ENCODE peak calls at places on chromosome 5, in four cellular contexts. One of them, this sample, is unnamed.
A peak's percentile ranks its signal among the peaks of the same experiment; 100 is the strongest.

GRCh38 chr5:174490717-174491116 is 233.7 kb upstream of the MSX2 start:
- DNase-seq in H1: no peak
- DNase-seq in HepG2: no peak
- DNase-seq in K562: no peak
- DNase-seq in this sample: no peak

GRCh38 chr5:42059291-42059690 is 134.2 kb downstream of the FBXO4 start:
- DNase-seq in H1: no peak
- DNase-seq in HepG2: no peak
- DNase-seq in K562: no peak
- DNase-seq in this sample: no peak

GRCh38 chr5:81626524-81626923 is 124.4 kb downstream of the SSBP2 start:
- DNase-seq in H1: no peak
- DNase-seq in HepG2: peak; percentile 32
- DNase-seq in K562: peak; percentile 55
- DNase-seq in this sample: no peak

GRCh38 chr5:23583081-23583480 is 75.7 kb downstream of the PRDM9 start:
- DNase-seq in H1: no peak
- DNase-seq in HepG2: no peak
- DNase-seq in K562: no peak
- DNase-seq in this sample: no peak

GRCh38 chr5:107979900-107980299 is 309.2 kb upstream of the EFNA5 start:
- DNase-seq in H1: no peak
- DNase-seq in HepG2: no peak
- DNase-seq in K562: no peak
- DNase-seq in this sample: no peak

GRCh38 chr5:52648726-52649125 is 139.0 kb upstream of the ITGA1 start:
- DNase-seq in H1: no peak
- DNase-seq in HepG2: no peak
- DNase-seq in K562: no peak
- DNase-seq in this sample: no peak

GRCh38 chr5:178313316-178313715 is 80.7 kb upstream of the PHYKPL start:
- DNase-seq in H1: no peak
- DNase-seq in HepG2: no peak
- DNase-seq in K562: no peak
- DNase-seq in this sample: no peak

GRCh38 chr5:168438349-168438748 is 47.9 kb upstream of the RARS1 start:
- DNase-seq in H1: no peak
- DNase-seq in HepG2: no peak
- DNase-seq in K562: no peak
- DNase-seq in this sample: no peak

GRCh38 chr5:144812770-144813169 is 642.1 kb downstream of the KCTD16 start:
- DNase-seq in H1: no peak
- DNase-seq in HepG2: no peak
- DNase-seq in K562: no peak
- DNase-seq in this sample: no peak

GRCh38 chr5:1726956-1727355 is 72.7 kb downstream of the MRPL36 start:
- DNase-seq in H1: no peak
- DNase-seq in HepG2: no peak
- DNase-seq in K562: no peak
- DNase-seq in this sample: no peak
- TF ChIP-seq HDAC6 in H1: no peak
- TF ChIP-seq HDAC6 in HepG2: no peak
- TF ChIP-seq HDAC6 in K562: no peak
- TF ChIP-seq HDAC6 in this sample: no peak

GRCh38 chr5:137190031-137190430 is 309.1 kb downstream of the SPOCK1 start:
- DNase-seq in H1: no peak
- DNase-seq in HepG2: no peak
- DNase-seq in K562: no peak
- DNase-seq in this sample: no peak

GRCh38 chr5:137185193-137185592 is 313.9 kb downstream of the SPOCK1 start:
- DNase-seq in H1: no peak
- DNase-seq in HepG2: no peak
- DNase-seq in K562: no peak
- DNase-seq in this sample: no peak

GRCh38 chr5:137190441-137190840 is 308.7 kb downstream of the SPOCK1 start:
- DNase-seq in H1: no peak
- DNase-seq in HepG2: no peak
- DNase-seq in K562: no peak
- DNase-seq in this sample: no peak

GRCh38 chr5:137184734-137185133 is 314.4 kb downstream of the SPOCK1 start:
- DNase-seq in H1: no peak
- DNase-seq in HepG2: no peak
- DNase-seq in K562: no peak
- DNase-seq in this sample: no peak

DNA sequence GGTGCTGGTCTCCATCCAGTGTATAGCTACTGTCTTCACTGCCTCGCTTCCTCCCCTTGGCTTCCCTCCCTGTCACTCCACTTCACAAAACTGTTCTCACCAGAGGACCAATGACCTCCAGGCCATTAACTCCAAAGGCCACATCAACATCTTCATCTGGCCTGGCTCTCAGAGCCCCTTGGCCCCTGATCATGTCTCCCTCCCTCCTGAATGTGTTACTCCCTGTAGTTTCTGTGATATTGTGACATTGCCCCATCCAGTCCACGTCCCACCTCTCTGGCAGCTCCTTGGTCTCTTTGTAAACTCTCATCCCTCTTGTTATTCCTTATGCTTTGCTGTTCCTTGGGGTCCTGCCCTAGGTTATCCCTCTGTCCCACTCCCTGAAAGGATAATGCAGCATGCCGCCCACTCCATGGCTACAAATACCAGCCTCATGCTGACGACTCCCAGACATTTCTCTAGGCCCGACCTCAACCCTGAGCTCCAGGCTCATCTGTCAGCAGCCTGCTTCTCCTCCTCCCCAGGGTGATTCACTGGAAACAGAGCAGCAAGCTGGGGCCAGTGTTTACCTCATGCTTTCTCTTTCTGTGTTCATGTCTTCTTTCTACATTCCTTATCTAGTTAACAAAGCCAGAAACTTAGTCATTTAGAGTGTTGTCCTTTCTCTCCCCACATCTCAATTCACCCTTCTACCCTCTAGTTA is 312.2 kb downstream of the SPOCK1 start:
- DNase-seq in H1: no peak
- DNase-seq in HepG2: no peak
- DNase-seq in K562: no peak
- DNase-seq in this sample: no peak
- TF ChIP-seq HDAC6 in H1: no peak
- TF ChIP-seq HDAC6 in HepG2: no peak
- TF ChIP-seq HDAC6 in K562: no peak
- TF ChIP-seq HDAC6 in this sample: no peak

DNA sequence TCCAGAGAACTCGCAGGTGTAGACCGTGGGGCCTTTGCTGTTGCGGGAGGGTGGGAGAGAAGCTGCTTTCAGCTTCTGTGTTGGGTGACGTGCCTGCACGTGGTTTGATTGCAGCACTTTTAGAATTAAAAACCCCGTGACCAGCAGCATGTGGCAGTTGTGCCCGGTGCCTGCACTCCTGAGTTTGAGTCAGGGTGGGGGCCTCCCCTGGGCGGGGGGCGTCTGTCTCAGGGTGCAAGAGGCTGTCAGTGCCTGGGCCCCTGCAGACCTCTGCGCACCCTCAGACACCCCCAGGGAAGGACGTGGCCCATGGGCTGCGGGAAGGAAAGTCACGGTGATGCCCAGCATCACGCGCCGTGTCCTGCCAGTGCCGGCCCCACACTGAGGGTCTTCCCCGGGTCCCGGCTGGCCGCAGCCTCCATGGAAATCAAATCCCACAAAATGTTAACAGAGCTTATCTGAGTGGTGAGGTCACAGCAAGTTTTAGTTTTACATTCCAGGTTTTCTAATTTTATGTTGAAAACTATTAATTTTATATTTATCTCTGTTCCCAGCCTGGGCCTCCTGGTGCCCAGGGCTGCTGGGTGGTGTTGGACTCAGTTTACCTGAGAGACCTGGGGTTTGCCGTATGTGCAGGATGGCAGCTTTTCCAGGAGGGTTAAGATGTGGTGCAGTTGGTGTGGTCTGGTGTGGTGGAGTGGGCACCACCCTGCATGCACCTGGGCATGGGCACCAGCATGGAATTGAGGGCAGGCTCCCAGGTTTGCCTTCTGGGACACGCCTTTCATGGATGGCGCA is 33.3 kb downstream of the AHRR start:
- DNase-seq in H1: no peak
- DNase-seq in HepG2: no peak
- DNase-seq in K562: no peak
- DNase-seq in this sample: no peak
- TF ChIP-seq HDAC6 in H1: no peak
- TF ChIP-seq HDAC6 in HepG2: no peak
- TF ChIP-seq HDAC6 in K562: no peak
- TF ChIP-seq HDAC6 in this sample: no peak

GRCh38 chr5:134114886-134115805 is 665 bp downstream of the TCF7 start:
- DNase-seq in H1: no peak
- DNase-seq in HepG2: peak; percentile 32
- DNase-seq in K562: peak; percentile 64
- DNase-seq in this sample: no peak
- TF ChIP-seq HDAC6 in H1: no peak
- TF ChIP-seq HDAC6 in HepG2: no peak
- TF ChIP-seq HDAC6 in K562: no peak
- TF ChIP-seq HDAC6 in this sample: no peak

GRCh38 chr5:102879741-102880140 is 124.6 kb downstream of the PAM start:
- DNase-seq in H1: no peak
- DNase-seq in HepG2: no peak
- DNase-seq in K562: no peak
- DNase-seq in this sample: no peak

DNA sequence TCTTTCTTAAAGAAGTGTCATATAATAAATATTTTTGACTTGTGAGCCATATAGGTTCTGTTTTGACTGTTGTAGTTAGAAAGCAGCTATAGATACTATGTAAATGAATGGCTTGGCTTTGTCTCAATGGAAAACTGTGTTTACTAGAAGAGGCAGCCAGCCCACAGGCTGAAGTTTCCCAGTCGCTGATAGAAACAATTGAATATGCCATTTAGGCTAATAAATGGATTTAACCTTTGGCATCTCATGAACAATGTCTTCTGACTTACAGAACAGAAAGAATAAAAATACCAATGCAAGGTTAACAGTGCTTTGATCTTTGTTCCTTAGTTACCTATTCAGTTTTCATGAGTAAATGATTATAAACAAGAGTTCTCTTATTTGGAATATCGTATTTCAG is 120.6 kb downstream of the PAM start:
- DNase-seq in H1: no peak
- DNase-seq in HepG2: peak; percentile 29
- DNase-seq in K562: no peak
- DNase-seq in this sample: no peak
- TF ChIP-seq HDAC6 in H1: no peak
- TF ChIP-seq HDAC6 in HepG2: no peak
- TF ChIP-seq HDAC6 in K562: no peak
- TF ChIP-seq HDAC6 in this sample: no peak

DNA sequence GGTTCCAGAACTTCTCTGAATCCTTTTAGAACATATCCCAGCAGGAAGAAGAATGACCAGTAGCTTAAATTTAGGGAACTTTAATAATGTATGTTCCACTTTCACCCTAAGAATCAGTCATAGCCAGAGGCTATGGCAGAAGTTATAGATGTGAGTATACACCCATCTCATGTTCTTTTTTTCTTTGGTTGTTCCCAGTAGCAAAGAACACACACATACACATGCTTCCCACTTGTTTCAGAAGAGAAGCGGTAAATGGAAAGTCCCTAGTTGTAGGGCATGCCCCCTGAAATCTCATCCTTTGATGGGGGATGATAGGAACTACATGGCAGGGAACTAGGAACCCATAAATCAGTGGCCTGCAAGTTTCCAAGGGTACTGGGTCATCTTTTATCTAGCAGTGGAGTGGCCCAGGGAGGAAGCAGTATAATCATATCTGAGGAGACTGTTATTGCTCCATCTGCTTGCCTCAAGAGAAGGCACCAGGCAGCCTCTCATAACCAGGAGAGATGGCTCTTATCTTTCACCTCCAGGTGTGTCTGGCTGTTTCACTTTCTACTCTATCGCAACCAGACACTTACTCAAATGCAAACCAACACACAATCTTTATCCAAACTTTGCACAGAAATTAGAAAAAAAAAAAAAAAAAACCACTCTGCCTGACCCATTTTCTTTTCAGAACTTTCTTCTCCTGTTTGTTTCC is 109.5 kb downstream of the SNCAIP start:
- DNase-seq in H1: no peak
- DNase-seq in HepG2: no peak
- DNase-seq in K562: peak; percentile 54
- DNase-seq in this sample: no peak
- TF ChIP-seq HDAC6 in H1: no peak
- TF ChIP-seq HDAC6 in HepG2: no peak
- TF ChIP-seq HDAC6 in K562: no peak
- TF ChIP-seq HDAC6 in this sample: no peak

DNA sequence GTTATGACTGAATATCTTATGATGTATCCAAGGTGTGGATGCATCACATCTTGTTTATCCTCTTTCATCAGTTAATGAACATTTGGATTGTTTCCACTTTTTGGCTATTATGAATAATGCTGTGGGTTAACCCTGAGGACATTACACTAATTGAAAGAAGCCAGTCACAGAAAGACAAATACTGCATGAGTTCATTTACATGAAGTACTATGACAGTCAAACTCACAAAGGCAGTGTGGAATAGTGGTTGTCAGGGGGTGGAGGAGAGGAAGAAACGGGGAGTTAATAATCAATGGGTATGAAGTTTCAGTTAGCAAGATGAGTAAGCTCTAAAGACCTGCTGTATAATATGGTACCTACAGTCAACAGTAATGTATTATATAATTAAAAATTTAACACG is 409.4 kb upstream of the CTNND2 start:
- DNase-seq in H1: no peak
- DNase-seq in HepG2: no peak
- DNase-seq in K562: no peak
- DNase-seq in this sample: no peak
- TF ChIP-seq HDAC6 in H1: no peak
- TF ChIP-seq HDAC6 in HepG2: no peak
- TF ChIP-seq HDAC6 in K562: no peak
- TF ChIP-seq HDAC6 in this sample: no peak

This sample was measured in GM12878.